ENCODE peak calls at places on chromosome 5, in eight cellular contexts. L is RWPE1, N is K562, T is cardiac muscle cell, I is SK-N-SH, E is AG10803, M is brain microvascular endothelial cell, Y is dorsolateral prefrontal cortex. C is an unnamed sample.
A peak's percentile ranks its signal among the peaks of the same experiment; 100 is the strongest.

GRCh38 chr5:149172261-149172660 is 31.0 kb downstream of the ABLIM3 start:
- DNase-seq in L (peak; percentile 42), N (no peak), T (no peak), I (no peak), E (peak; percentile 84), M (peak; percentile 87), Y (no peak), C (peak; percentile 91)

GRCh38 chr5:96348536-96348935 is 84.5 kb downstream of the PCSK1 start:
- DNase-seq in L (no peak), N (no peak), T (no peak), I (no peak), E (no peak), M (no peak), Y (no peak), C (no peak)

GRCh38 chr5:169169786-169170185 is 131.2 kb downstream of the SLIT3 start:
- DNase-seq in L (no peak), N (no peak), T (no peak), I (peak; percentile 27), E (no peak), M (no peak), Y (no peak), C (no peak)

GRCh38 chr5:177371705-177372533 is 12.3 kb upstream of the SLC34A1 start:
- DNase-seq in L (no peak), N (no peak), T (no peak), I (no peak), E (no peak), M (no peak), Y (no peak), C (no peak)

GRCh38 chr5:57683036-57683600 is 200.5 kb upstream of the ACTBL2 start:
- DNase-seq in L (no peak), N (no peak), T (no peak), I (no peak), E (peak; percentile 2), M (no peak), Y (no peak), C (no peak)

GRCh38 chr5:81826128-81826527 is 75.2 kb upstream of the SSBP2 start:
- DNase-seq in L (no peak), N (no peak), T (no peak), I (no peak), E (peak; percentile 26), M (no peak), Y (no peak), C (peak; percentile 34)

GRCh38 chr5:171312129-171312819 is 3.2 kb downstream of the TLX3 start:
- DNase-seq in L (no peak), N (no peak), T (no peak), I (no peak), E (no peak), M (no peak), Y (no peak), C (no peak)

GRCh38 chr5:141430332-141431113 is at the start of gene PCDHGA12:
- DNase-seq in L (peak; percentile 60), N (peak; percentile 20), T (no peak), I (no peak), E (peak; percentile 92), M (peak; percentile 87), Y (no peak), C (peak; percentile 88)

GRCh38 chr5:79834420-79835219 is 145.0 kb downstream of the CMYA5 start:
- DNase-seq in L (no peak), N (no peak), T (no peak), I (no peak), E (no peak), M (no peak), Y (no peak), C (no peak)

GRCh38 chr5:33832414-33832813 is 59.4 kb downstream of the ADAMTS12 start:
- DNase-seq in L (no peak), N (no peak), T (no peak), I (no peak), E (no peak), M (no peak), Y (no peak), C (no peak)
- TF ChIP-seq CTCF in L (no peak), N (no peak), T (no peak), I (no peak), E (no peak), M (no peak), Y (no peak), C (no peak)

GRCh38 chr5:132420706-132421272 is 51.3 kb downstream of the SLC22A5 start:
- DNase-seq in L (no peak), N (no peak), T (no peak), I (no peak), E (no peak), M (no peak), Y (no peak), C (no peak)
- TF ChIP-seq CTCF in L (no peak), N (no peak), T (no peak), I (no peak), E (no peak), M (no peak), Y (no peak), C (no peak)

GRCh38 chr5:38831909-38832308 is 13.9 kb upstream of the OSMR start:
- DNase-seq in L (no peak), N (peak; percentile 36), T (peak; percentile 63), I (peak; percentile 40), E (peak; percentile 62), M (peak; percentile 35), Y (no peak), C (peak; percentile 23)
- TF ChIP-seq CTCF in L (no peak), N (peak; percentile 61), T (peak; percentile 68), I (peak; percentile 52), E (peak; percentile 63), M (peak; percentile 74), Y (peak; percentile 48), C (peak; percentile 69)

GRCh38 chr5:112630246-112631009 is 107.3 kb upstream of the APC start:
- DNase-seq in L (peak; percentile 25), N (no peak), T (no peak), I (no peak), E (peak; percentile 13), M (no peak), Y (no peak), C (peak; percentile 13)

GRCh38 chr5:112626079-112626478 is 111.6 kb upstream of the APC start:
- DNase-seq in L (no peak), N (no peak), T (no peak), I (no peak), E (no peak), M (no peak), Y (no peak), C (no peak)

GRCh38 chr5:112625586-112625985 is 112.1 kb upstream of the APC start:
- DNase-seq in L (no peak), N (no peak), T (no peak), I (no peak), E (no peak), M (no peak), Y (no peak), C (no peak)

GRCh38 chr5:112626715-112627114 is 111.0 kb upstream of the APC start:
- DNase-seq in L (no peak), N (no peak), T (no peak), I (no peak), E (no peak), M (no peak), Y (no peak), C (no peak)

DNA sequence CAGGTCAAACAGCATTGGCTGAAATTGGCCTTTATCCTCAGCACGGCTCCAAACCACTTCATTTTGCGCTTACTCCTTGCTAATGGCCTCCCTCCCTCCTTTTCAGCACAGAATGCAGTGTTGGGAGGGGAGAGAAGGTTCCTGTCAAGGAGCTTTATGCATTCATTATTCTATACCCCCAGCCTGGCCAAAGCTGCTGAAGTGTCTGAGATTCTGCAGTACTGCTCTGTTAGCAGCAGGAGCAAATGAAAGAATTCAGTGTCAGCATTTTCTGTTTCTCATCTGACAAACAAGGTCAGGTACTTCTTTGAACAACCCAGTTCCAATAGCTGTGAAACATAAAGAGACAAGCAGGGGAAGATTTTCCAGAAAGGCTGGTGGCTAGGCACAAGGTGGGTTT is 109.5 kb upstream of the APC start:
- DNase-seq in L (no peak), N (no peak), T (peak; percentile 70), I (no peak), E (no peak), M (no peak), Y (no peak), C (no peak)
- TF ChIP-seq CTCF in L (no peak), N (no peak), T (no peak), I (no peak), E (no peak), M (no peak), Y (no peak), C (no peak)

DNA sequence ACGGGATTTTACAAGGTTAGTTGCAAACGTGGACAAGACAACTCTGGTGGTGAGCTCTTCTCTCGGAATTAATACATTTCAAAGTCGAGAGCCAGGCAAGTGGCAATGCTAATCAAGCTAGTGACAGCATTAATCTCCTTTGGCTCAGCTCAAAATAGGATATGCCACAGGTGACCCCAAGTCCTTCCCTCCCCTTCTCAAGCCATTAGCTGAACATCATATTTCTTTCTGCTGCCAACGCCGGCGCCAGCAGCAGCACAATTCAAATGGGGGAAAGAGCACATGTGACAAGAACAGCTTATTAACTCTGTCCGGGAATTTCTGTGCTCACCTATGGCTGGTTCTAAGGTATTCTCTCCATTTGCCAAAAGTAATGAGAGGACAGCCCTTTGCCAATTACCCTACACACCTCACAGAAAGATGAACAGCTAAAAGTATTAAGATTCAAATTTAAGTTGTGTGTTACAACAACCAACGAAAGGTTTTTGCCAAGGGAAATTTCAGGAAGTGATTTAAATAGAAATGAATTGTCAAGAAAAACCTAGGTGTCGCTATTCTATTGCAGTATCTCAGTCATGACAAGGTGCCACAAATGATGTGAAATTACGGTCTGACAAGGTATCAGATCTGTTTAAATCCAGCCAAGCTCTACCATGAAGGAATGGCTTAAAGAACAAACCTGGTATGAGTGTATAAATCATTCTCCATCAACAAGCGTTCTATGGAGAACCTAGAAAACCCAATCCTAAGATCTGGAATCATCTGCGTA is 189.9 kb downstream of the ATPSCKMT start:
- DNase-seq in L (no peak), N (no peak), T (no peak), I (no peak), E (no peak), M (no peak), Y (no peak), C (no peak)
- TF ChIP-seq CTCF in L (no peak), N (no peak), T (no peak), I (no peak), E (no peak), M (no peak), Y (no peak), C (no peak)

DNA sequence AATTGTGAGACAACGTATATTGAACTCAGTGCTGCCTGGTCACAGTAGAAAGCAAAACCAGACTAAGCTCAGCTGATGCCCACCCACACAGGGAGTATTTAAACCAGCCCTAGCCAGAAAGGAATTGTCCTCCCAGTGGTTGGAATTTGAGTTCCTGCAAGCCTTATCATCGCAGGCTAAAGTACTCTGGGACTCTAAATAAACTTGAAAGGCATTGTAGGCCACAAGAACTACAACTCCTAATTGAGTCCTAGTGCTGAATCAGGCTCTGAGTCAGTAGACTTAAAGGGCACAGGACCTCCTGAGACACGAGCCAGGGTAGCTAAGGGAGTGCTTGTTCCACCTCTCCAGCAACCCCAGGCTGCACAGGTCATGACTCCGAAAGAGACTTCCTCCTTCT is 171.4 kb downstream of the MCTP1 start:
- DNase-seq in L (no peak), N (no peak), T (peak; percentile 86), I (no peak), E (peak; percentile 25), M (peak; percentile 68), Y (no peak), C (peak; percentile 84)
- TF ChIP-seq CTCF in L (no peak), N (no peak), T (no peak), I (no peak), E (no peak), M (peak; percentile 68), Y (no peak), C (peak; percentile 47)

GRCh38 chr5:72147601-72148000 is 40.3 kb downstream of the MAP1B start:
- DNase-seq in L (no peak), N (no peak), T (no peak), I (no peak), E (no peak), M (no peak), Y (no peak), C (no peak)
- TF ChIP-seq CTCF in L (no peak), N (no peak), T (no peak), I (no peak), E (no peak), M (no peak), Y (no peak), C (no peak)

C was measured in HFFc6.